ENCODE peak calls at places on chromosomes 11 and 22, in five cellular contexts. J, G, C, Z and O are unnamed samples.

GRCh38 chr11:19951558-19952083 is 208.7 kb downstream of the DBX1 start:
- DNase-seq in G (peak), Z (peak), J (peak), C (peak), O (peak)

GRCh38 chr11:122663764-122664163 is 8.2 kb downstream of the UBASH3B start:
- DNase-seq in C (peak), Z (no peak), J (no peak), G (no peak), O (no peak)

GRCh38 chr22:25193130-25193529 is 6.5 kb upstream of the CRYBB3 start:
- DNase-seq in Z (no peak), G (no peak), J (no peak), C (no peak), O (no peak)

GRCh38 chr11:114202011-114202609 is 94.1 kb upstream of the NNMT start:
- DNase-seq in J (no peak), G (no peak), Z (no peak), C (no peak), O (no peak)

GRCh38 chr11:67381244-67381972 is 8.0 kb upstream of the CLCF1 start:
- DNase-seq in G (no peak), Z (no peak), C (peak), J (no peak), O (no peak)

GRCh38 chr22:49749227-49749626 is 78.4 kb downstream of the BRD1 start:
- DNase-seq in J (no peak), G (no peak), C (no peak), Z (no peak), O (no peak)

GRCh38 chr11:117197516-117198456 is 1.4 kb upstream of the TAGLN start:
- DNase-seq in C (no peak), G (no peak), Z (peak), J (no peak), O (no peak)

GRCh38 chr11:84117394-84117793 is 831.2 kb upstream of the CCDC90B start:
- DNase-seq in C (no peak), J (no peak), Z (no peak), G (no peak), O (no peak)

GRCh38 chr11:134282121-134283045 is 6.2 kb downstream of the GLB1L3 start:
- DNase-seq in J (no peak), Z (no peak), C (no peak), G (no peak), O (no peak)